ENCODE peak calls at places on chromosomes 16 and 17, in six cellular contexts. L is stimulated activated CD4-positive, alpha-beta T cell treated with anti-CD3 and anti-CD28 coated beads, Interleukin-4, amount 100 ng/mL, for 4 hours; E is H54; X is neural crest cell; B is HCT116; J is uterus. A is an unnamed sample.

GRCh38 chr17:61492759-61493526 is 40.7 kb downstream of the TBX4 start:
- DNase-seq in B (no peak), J (no peak), X (no peak), E (no peak), L (no peak), A (no peak)

GRCh38 chr16:83227336-83227735 is 580.4 kb upstream of the HSBP1 start:
- DNase-seq in X (no peak), L (no peak), E (no peak), J (no peak), B (no peak), A (no peak)

GRCh38 chr17:5825717-5826330 is 241.5 kb upstream of the NLRP1 start:
- DNase-seq in E (no peak), X (no peak), J (no peak), L (no peak), B (no peak), A (no peak)

GRCh38 chr17:66422181-66422580 is 119.8 kb downstream of the PRKCA start:
- DNase-seq in J (no peak), E (no peak), B (no peak), X (no peak), L (no peak), A (no peak)

GRCh38 chr16:26530584-26531289 is 536.0 kb upstream of the C16orf82 start:
- DNase-seq in X (no peak), J (no peak), E (no peak), L (no peak), B (no peak), A (no peak)

GRCh38 chr16:65697061-65697460 is 575.2 kb upstream of the CDH11 start:
- DNase-seq in J (no peak), B (no peak), X (no peak), E (no peak), L (no peak), A (peak)

GRCh38 chr17:67575325-67575724 is 142.4 kb upstream of the NOL11 start:
- DNase-seq in B (no peak), E (no peak), X (no peak), J (no peak), L (no peak), A (no peak)

GRCh38 chr17:57404073-57404472 is 147.8 kb downstream of the MSI2 start:
- DNase-seq in X (no peak), E (no peak), B (peak), J (no peak), L (no peak), A (peak)

GRCh38 chr16:24132797-24133155 is 123.4 kb upstream of the CACNG3 start:
- DNase-seq in E (no peak), B (no peak), J (no peak), X (no peak), L (no peak), A (no peak)

GRCh38 chr16:23847938-23848337 is 12.2 kb downstream of the PRKCB start:
- DNase-seq in L (peak), J (no peak), B (no peak), E (no peak), X (no peak), A (no peak)

GRCh38 chr17:6079155-6079554 is 9.0 kb downstream of the WSCD1 start:
- DNase-seq in L (no peak), B (no peak), J (no peak), E (no peak), X (no peak), A (no peak)